ENCODE peak calls at places on chromosomes 5 and 9, in nine cellular contexts. O is NCI-H774; C is stimulated activated naive B cell treated with anti-CD40 and anti-IgM and Interleukin-4, amounts not matched to agents 10 μg/mL and 1 μg/mL and 100 μg/mL, for 72 hours; Q is C1 segment of cervical spinal cord; B is Calu3; N is HFFc6; M is EL; Y is type B pancreatic cell; S is AG09319. J is an unnamed sample.

GRCh38 chr5:179300834-179301233 is 44.4 kb downstream of the ADAMTS2 start:
- DNase-seq in O (no peak), C (no peak), Q (no peak), B (no peak), N (no peak), M (no peak), Y (no peak), S (no peak), J (no peak)

GRCh38 chr9:122350577-122351355 is 20.1 kb upstream of the PTGS1 start:
- DNase-seq in O (peak), C (peak), Q (peak), B (peak), N (peak), M (peak), Y (peak), S (peak), J (peak)

GRCh38 chr5:80186634-80187033 is 69.2 kb downstream of the SERINC5 start:
- DNase-seq in O (no peak), C (no peak), Q (no peak), B (peak), N (no peak), M (no peak), Y (no peak), S (no peak), J (peak)

GRCh38 chr5:169876376-169876775 is 103.9 kb downstream of the INSYN2B start:
- DNase-seq in O (no peak), C (no peak), Q (no peak), B (no peak), N (peak), M (peak), Y (no peak), S (no peak), J (no peak)

GRCh38 chr5:21613971-21614488 is 1239.1 kb downstream of the CDH12 start:
- DNase-seq in O (no peak), C (no peak), Q (no peak), B (no peak), N (no peak), M (no peak), Y (no peak), S (no peak), J (no peak)

GRCh38 chr5:61182449-61182848 is 20.2 kb upstream of the SMIM15 start:
- DNase-seq in O (no peak), C (no peak), Q (no peak), B (no peak), N (no peak), M (no peak), Y (no peak), S (no peak), J (no peak)

GRCh38 chr9:91900057-91900816 is 49.8 kb downstream of the ROR2 start:
- DNase-seq in O (peak), C (no peak), Q (no peak), B (no peak), N (no peak), M (no peak), Y (no peak), S (no peak), J (peak)

GRCh38 chr5:128252794-128253193 is 169.2 kb downstream of the SLC12A2 start:
- DNase-seq in O (no peak), C (no peak), Q (no peak), B (no peak), N (peak), M (peak), Y (no peak), S (no peak), J (no peak)

GRCh38 chr9:23851024-23851629 is 25.1 kb upstream of the ELAVL2 start:
- DNase-seq in O (peak), C (no peak), Q (no peak), B (no peak), N (no peak), M (no peak), Y (peak), S (no peak), J (no peak)

GRCh38 chr5:83035373-83036170 is 41.6 kb downstream of the TMEM167A start:
- DNase-seq in O (peak), C (no peak), Q (peak), B (no peak), N (no peak), M (no peak), Y (no peak), S (no peak), J (peak)

GRCh38 chr5:156922207-156922792 is 40.7 kb downstream of the TIMD4 start:
- DNase-seq in O (no peak), C (no peak), Q (no peak), B (no peak), N (no peak), M (no peak), Y (no peak), S (no peak), J (no peak)

GRCh38 chr9:127112683-127113539 is 9.5 kb downstream of the ANGPTL2 start:
- DNase-seq in O (peak), C (no peak), Q (no peak), B (no peak), N (no peak), M (no peak), Y (no peak), S (no peak), J (no peak)

GRCh38 chr5:61638476-61638875 is 306.4 kb downstream of the ZSWIM6 start:
- DNase-seq in O (no peak), C (no peak), Q (peak), B (no peak), N (no peak), M (no peak), Y (no peak), S (no peak), J (no peak)

GRCh38 chr5:93070938-93071337 is 510.1 kb downstream of the NR2F1-AS1 start:
- DNase-seq in O (no peak), C (no peak), Q (no peak), B (no peak), N (no peak), M (no peak), Y (no peak), S (no peak), J (no peak)

GRCh38 chr9:6413365-6414263 is 615 bp downstream of the UHRF2 start:
- DNase-seq in O (peak), C (peak), Q (peak), B (peak), N (no peak), M (no peak), Y (no peak), S (no peak), J (peak)

J was measured in mucosa of gallbladder.